ENCODE peak calls at places on chromosome 10, in four cellular contexts. One of them, this sample, is unnamed.

GRCh38 chr10:32692174-32692573 is 246.2 kb downstream of the CCDC7 start:
- DNase-seq in T-helper 9 cell: no peak
- DNase-seq in LNCaP clone FGC: no peak
- DNase-seq in NCI-H1436: no peak
- DNase-seq in this sample: no peak

GRCh38 chr10:27998178-27998953 is 513 bp downstream of the ODAD2 start:
- DNase-seq in T-helper 9 cell: no peak
- DNase-seq in NCI-H1436: no peak
- DNase-seq in LNCaP clone FGC: no peak
- DNase-seq in this sample: peak

GRCh38 chr10:82982110-82982608 is 1107.2 kb downstream of the NRG3 start:
- DNase-seq in NCI-H1436: no peak
- DNase-seq in LNCaP clone FGC: no peak
- DNase-seq in T-helper 9 cell: no peak
- DNase-seq in this sample: no peak

GRCh38 chr10:5090551-5090950 is 3.7 kb upstream of the AKR1C3 start:
- DNase-seq in NCI-H1436: no peak
- DNase-seq in T-helper 9 cell: no peak
- DNase-seq in LNCaP clone FGC: no peak
- DNase-seq in this sample: no peak

GRCh38 chr10:42916974-42917373 is 134.4 kb downstream of the BMS1 start:
- DNase-seq in LNCaP clone FGC: no peak
- DNase-seq in NCI-H1436: no peak
- DNase-seq in T-helper 9 cell: no peak
- DNase-seq in this sample: no peak

GRCh38 chr10:63264852-63265617 is 131.9 kb downstream of the NRBF2 start:
- DNase-seq in NCI-H1436: no peak
- DNase-seq in LNCaP clone FGC: no peak
- DNase-seq in T-helper 9 cell: peak
- DNase-seq in this sample: no peak

GRCh38 chr10:32199724-32200394 is 143.6 kb upstream of the KIF5B start:
- DNase-seq in LNCaP clone FGC: no peak
- DNase-seq in NCI-H1436: no peak
- DNase-seq in T-helper 9 cell: no peak
- DNase-seq in this sample: peak

GRCh38 chr10:98376485-98376884 is 38.5 kb downstream of the PYROXD2 start:
- DNase-seq in LNCaP clone FGC: no peak
- DNase-seq in NCI-H1436: peak
- DNase-seq in T-helper 9 cell: no peak
- DNase-seq in this sample: no peak

GRCh38 chr10:72229261-72230251 is 13.5 kb upstream of the ASCC1 start:
- DNase-seq in NCI-H1436: no peak
- DNase-seq in T-helper 9 cell: no peak
- DNase-seq in LNCaP clone FGC: no peak
- DNase-seq in this sample: no peak

GRCh38 chr10:119370972-119371703 is 163.8 kb downstream of the GRK5 start:
- DNase-seq in LNCaP clone FGC: no peak
- DNase-seq in NCI-H1436: no peak
- DNase-seq in T-helper 9 cell: no peak
- DNase-seq in this sample: no peak

GRCh38 chr10:50469288-50469687 is 154.5 kb downstream of the SGMS1 start:
- DNase-seq in LNCaP clone FGC: no peak
- DNase-seq in NCI-H1436: no peak
- DNase-seq in T-helper 9 cell: no peak
- DNase-seq in this sample: no peak

GRCh38 chr10:92153-92552 is 43.1 kb upstream of the TUBB8 start:
- DNase-seq in NCI-H1436: no peak
- DNase-seq in T-helper 9 cell: no peak
- DNase-seq in LNCaP clone FGC: no peak
- DNase-seq in this sample: no peak

GRCh38 chr10:121362026-121362425 is 236.2 kb downstream of the FGFR2 start:
- DNase-seq in LNCaP clone FGC: peak
- DNase-seq in NCI-H1436: no peak
- DNase-seq in T-helper 9 cell: no peak
- DNase-seq in this sample: peak

GRCh38 chr10:5891009-5891408 is 966 bp downstream of the FBH1 start:
- DNase-seq in T-helper 9 cell: no peak
- DNase-seq in NCI-H1436: no peak
- DNase-seq in LNCaP clone FGC: no peak
- DNase-seq in this sample: no peak

GRCh38 chr10:110681023-110681681 is 37.0 kb downstream of the RBM20 start:
- DNase-seq in T-helper 9 cell: no peak
- DNase-seq in NCI-H1436: peak
- DNase-seq in LNCaP clone FGC: no peak
- DNase-seq in this sample: no peak

GRCh38 chr10:97612386-97612785 is 20.9 kb downstream of the MORN4 start:
- DNase-seq in T-helper 9 cell: no peak
- DNase-seq in NCI-H1436: no peak
- DNase-seq in LNCaP clone FGC: no peak
- DNase-seq in this sample: no peak

This sample was measured in left lung.